ENCODE peak calls at places on chromosomes 7 and 10, in four cellular contexts. One of them, this sample, is unnamed.

GRCh38 chr10:29160110-29160669 is 128.7 kb upstream of the LYZL1 start:
- DNase-seq in HepG2: peak
- DNase-seq in GM12878: no peak
- DNase-seq in A549: peak
- DNase-seq in this sample: no peak

GRCh38 chr10:102460836-102461186 is 9.5 kb upstream of the C10orf95 start:
- DNase-seq in HepG2: no peak
- DNase-seq in GM12878: no peak
- DNase-seq in A549: no peak
- DNase-seq in this sample: no peak

GRCh38 chr10:103551619-103552602 is 58.4 kb downstream of the NEURL1 start:
- DNase-seq in GM12878: no peak
- DNase-seq in A549: no peak
- DNase-seq in HepG2: no peak
- DNase-seq in this sample: peak

GRCh38 chr10:3807221-3807927 is 22.4 kb upstream of the KLF6 start:
- DNase-seq in HepG2: no peak
- DNase-seq in GM12878: no peak
- DNase-seq in A549: no peak
- DNase-seq in this sample: no peak

GRCh38 chr10:58336242-58336641 is 1.4 kb downstream of the UBE2D1 start:
- DNase-seq in HepG2: no peak
- DNase-seq in A549: no peak
- DNase-seq in GM12878: no peak
- DNase-seq in this sample: no peak

GRCh38 chr10:21138769-21139324 is 241.7 kb upstream of the NEBL start:
- DNase-seq in HepG2: no peak
- DNase-seq in A549: no peak
- DNase-seq in GM12878: no peak
- DNase-seq in this sample: no peak

GRCh38 chr10:1102836-1103235 is 46.7 kb downstream of the WDR37 start:
- DNase-seq in GM12878: no peak
- DNase-seq in HepG2: no peak
- DNase-seq in A549: no peak
- DNase-seq in this sample: no peak

GRCh38 chr7:74083928-74084721 is 521 bp downstream of the LIMK1 start:
- DNase-seq in HepG2: no peak
- DNase-seq in A549: peak
- DNase-seq in GM12878: no peak
- DNase-seq in this sample: peak

GRCh38 chr7:29851487-29851886 is 45.2 kb downstream of the WIPF3 start:
- DNase-seq in HepG2: no peak
- DNase-seq in GM12878: no peak
- DNase-seq in A549: no peak
- DNase-seq in this sample: no peak

GRCh38 chr7:134669845-134670373 is 23.3 kb downstream of the BPGM start:
- DNase-seq in GM12878: peak
- DNase-seq in HepG2: no peak
- DNase-seq in A549: peak
- DNase-seq in this sample: peak

GRCh38 chr7:101294832-101295121 is 26.8 kb downstream of the IFT22 start:
- DNase-seq in GM12878: no peak
- DNase-seq in HepG2: no peak
- DNase-seq in A549: no peak
- DNase-seq in this sample: no peak

GRCh38 chr7:44279731-44280505 is 45.5 kb downstream of the CAMK2B start:
- DNase-seq in HepG2: no peak
- DNase-seq in GM12878: no peak
- DNase-seq in A549: no peak
- DNase-seq in this sample: peak

GRCh38 chr10:79333513-79333912 is 13.8 kb upstream of the PPIF start:
- DNase-seq in HepG2: no peak
- DNase-seq in A549: no peak
- DNase-seq in GM12878: no peak
- DNase-seq in this sample: no peak

GRCh38 chr10:17428616-17429097 is 25.7 kb downstream of the ST8SIA6 start:
- DNase-seq in A549: no peak
- DNase-seq in GM12878: no peak
- DNase-seq in HepG2: no peak
- DNase-seq in this sample: no peak

GRCh38 chr7:116582164-116582732 is 57.4 kb downstream of the CAV1 start:
- DNase-seq in GM12878: no peak
- DNase-seq in HepG2: no peak
- DNase-seq in A549: no peak
- DNase-seq in this sample: no peak

GRCh38 chr7:135168001-135168400 is 2.5 kb downstream of the CYREN start:
- DNase-seq in GM12878: no peak
- DNase-seq in HepG2: no peak
- DNase-seq in A549: no peak
- DNase-seq in this sample: no peak

GRCh38 chr7:106425017-106425719 is 140.4 kb upstream of the NAMPT start:
- DNase-seq in HepG2: no peak
- DNase-seq in A549: peak
- DNase-seq in GM12878: peak
- DNase-seq in this sample: no peak

GRCh38 chr10:25487266-25487665 is 312.5 kb downstream of the GPR158 start:
- DNase-seq in GM12878: no peak
- DNase-seq in A549: no peak
- DNase-seq in HepG2: no peak
- DNase-seq in this sample: no peak

DNA sequence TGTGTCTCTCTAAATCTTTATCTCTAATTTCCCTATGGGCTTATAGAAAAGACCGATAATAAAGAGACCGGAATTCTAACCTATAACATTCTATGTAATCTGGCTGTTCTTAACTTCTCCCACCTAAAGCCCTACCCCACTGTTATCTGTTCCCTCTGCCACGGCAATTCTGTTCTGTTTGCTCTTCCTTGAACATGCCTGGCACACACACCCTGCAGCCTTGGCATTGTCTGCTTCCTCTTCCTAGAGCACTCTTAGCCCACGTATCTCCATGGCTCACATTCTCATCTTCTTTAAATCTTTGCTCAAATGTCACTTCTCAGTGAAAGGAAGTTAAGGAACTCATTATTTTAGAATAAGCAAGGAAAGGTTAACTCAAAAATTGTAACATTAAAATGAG is 309.2 kb downstream of the GPR158 start:
- DNase-seq in GM12878: no peak
- DNase-seq in HepG2: no peak
- DNase-seq in A549: no peak
- DNase-seq in this sample: no peak
- TF ChIP-seq PBX3 in GM12878: no peak
- TF ChIP-seq PBX3 in HepG2: no peak
- TF ChIP-seq PBX3 in A549: no peak
- TF ChIP-seq PBX3 in this sample: no peak

DNA sequence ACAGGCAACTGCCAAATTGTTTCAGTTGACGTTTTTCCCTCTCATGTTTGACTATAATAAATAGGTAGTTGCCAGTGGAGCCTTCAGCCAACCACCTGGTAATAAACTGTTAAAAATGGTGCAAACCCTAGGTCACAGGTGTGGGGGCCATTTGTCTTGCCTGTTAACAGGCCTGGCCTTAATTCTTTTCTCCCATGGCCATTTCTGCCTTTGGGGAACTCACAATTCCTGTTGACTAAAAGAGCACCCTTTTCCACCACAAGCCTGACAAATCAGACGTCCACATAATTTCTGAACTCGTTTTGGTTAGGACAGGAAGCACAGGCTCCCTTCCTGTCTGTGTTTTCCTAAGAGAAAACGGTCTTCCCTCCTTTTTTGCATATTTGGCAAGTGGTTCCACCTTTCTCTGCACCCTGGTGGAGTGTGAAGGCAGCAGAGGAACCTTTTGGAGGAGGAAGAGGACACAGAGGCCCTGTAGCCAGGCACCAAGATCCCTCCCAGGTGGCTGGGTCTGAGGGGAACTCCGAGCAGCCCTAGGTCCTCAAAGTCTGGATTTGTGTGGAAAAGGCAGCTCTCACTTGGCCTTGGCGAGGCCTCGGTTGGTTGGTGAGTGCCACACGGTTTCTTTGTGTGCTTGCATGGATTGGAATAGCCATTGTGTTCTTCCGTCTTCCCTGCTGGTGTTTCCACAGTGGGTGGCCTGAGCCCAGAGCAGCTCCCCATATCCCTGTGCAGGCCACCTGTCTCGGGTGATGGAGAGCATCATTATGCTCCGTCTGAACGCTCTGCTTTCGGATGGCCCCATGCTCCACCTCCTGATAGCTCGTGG is 4.0 kb downstream of the IKZF1 start:
- DNase-seq in GM12878: no peak
- DNase-seq in HepG2: no peak
- DNase-seq in A549: no peak
- DNase-seq in this sample: no peak
- TF ChIP-seq PBX3 in GM12878: no peak
- TF ChIP-seq PBX3 in HepG2: no peak
- TF ChIP-seq PBX3 in A549: no peak
- TF ChIP-seq PBX3 in this sample: no peak

GRCh38 chr10:49334993-49335972 is 36.3 kb downstream of the C10orf71 start:
- DNase-seq in A549: no peak
- DNase-seq in GM12878: no peak
- DNase-seq in HepG2: no peak
- DNase-seq in this sample: no peak
- TF ChIP-seq PBX3 in A549: no peak
- TF ChIP-seq PBX3 in GM12878: no peak
- TF ChIP-seq PBX3 in HepG2: no peak
- TF ChIP-seq PBX3 in this sample: no peak

GRCh38 chr10:33731322-33731721 is 396.9 kb upstream of the NRP1 start:
- DNase-seq in HepG2: no peak
- DNase-seq in GM12878: no peak
- DNase-seq in A549: no peak
- DNase-seq in this sample: no peak

GRCh38 chr10:33733058-33733457 is 398.6 kb upstream of the NRP1 start:
- DNase-seq in HepG2: no peak
- DNase-seq in A549: no peak
- DNase-seq in GM12878: no peak
- DNase-seq in this sample: no peak

GRCh38 chr10:33735463-33735862 is 401.0 kb upstream of the NRP1 start:
- DNase-seq in HepG2: no peak
- DNase-seq in GM12878: no peak
- DNase-seq in A549: no peak
- DNase-seq in this sample: no peak

GRCh38 chr10:33732176-33733025 is 397.9 kb upstream of the NRP1 start:
- DNase-seq in A549: no peak
- DNase-seq in GM12878: no peak
- DNase-seq in HepG2: no peak
- DNase-seq in this sample: no peak

GRCh38 chr10:33734393-33735110 is 400.1 kb upstream of the NRP1 start:
- DNase-seq in A549: no peak
- DNase-seq in GM12878: no peak
- DNase-seq in HepG2: no peak
- DNase-seq in this sample: no peak
- TF ChIP-seq PBX3 in A549: no peak
- TF ChIP-seq PBX3 in GM12878: no peak
- TF ChIP-seq PBX3 in HepG2: no peak
- TF ChIP-seq PBX3 in this sample: peak

DNA sequence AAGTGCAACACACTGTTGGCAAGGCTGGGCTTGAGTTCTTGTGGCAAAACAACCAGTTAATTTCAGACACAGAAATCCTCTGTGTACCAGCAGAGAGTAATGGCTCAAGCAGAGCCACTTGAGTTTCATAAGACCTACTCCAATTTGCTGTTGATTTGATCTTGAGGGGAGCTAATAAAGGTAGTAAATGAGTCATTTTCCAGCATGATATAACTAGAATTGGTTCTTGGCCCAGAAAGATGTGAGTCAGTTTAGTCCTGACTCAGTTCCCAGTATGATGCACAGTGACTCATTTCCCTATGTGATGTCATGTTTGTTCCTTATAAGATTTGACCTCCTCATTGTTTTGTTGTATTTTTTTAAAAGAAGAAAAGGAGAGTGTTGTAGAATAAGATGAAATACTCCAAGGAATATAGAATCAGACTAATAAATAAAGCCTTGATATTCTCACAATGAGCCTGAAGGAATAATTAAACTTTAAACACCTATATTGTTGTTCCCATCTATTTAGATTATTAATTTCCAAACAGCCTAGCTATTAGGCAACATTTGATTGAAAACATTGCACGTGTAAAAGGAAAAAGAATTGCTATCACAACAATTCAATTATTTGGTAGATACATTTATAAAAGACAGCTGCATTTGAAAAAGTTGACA is 186.2 kb downstream of the REEP3 start:
- DNase-seq in GM12878: peak
- DNase-seq in A549: peak
- DNase-seq in HepG2: peak
- DNase-seq in this sample: no peak
- TF ChIP-seq PBX3 in GM12878: no peak
- TF ChIP-seq PBX3 in A549: no peak
- TF ChIP-seq PBX3 in HepG2: no peak
- TF ChIP-seq PBX3 in this sample: peak

GRCh38 chr10:71213127-71213616 is 802 bp downstream of the UNC5B start:
- DNase-seq in HepG2: no peak
- DNase-seq in GM12878: no peak
- DNase-seq in A549: no peak
- DNase-seq in this sample: peak
- TF ChIP-seq PBX3 in HepG2: no peak
- TF ChIP-seq PBX3 in GM12878: no peak
- TF ChIP-seq PBX3 in A549: no peak
- TF ChIP-seq PBX3 in this sample: no peak

This sample was measured in SK-N-SH.